ENCODE peak calls at places on chromosome 22, in nine cellular contexts. U is stomach, Z is AG04450, B is WTC11, L is fibroblast of mammary gland, Y is lower lobe of right lung, G is kidney, N is BE2C, H is neural crest cell. W is an unnamed sample.

GRCh38 chr22:49108636-49109315 is 718.9 kb downstream of the BRD1 start:
- DNase-seq in L (no peak), Y (no peak), U (no peak), Z (no peak), B (no peak), G (peak), N (no peak), H (no peak), W (no peak)

GRCh38 chr22:20235453-20235991 is 32.6 kb downstream of the RTN4R start:
- DNase-seq in N (no peak), Y (no peak), B (no peak), Z (no peak), L (no peak), U (no peak), G (no peak), H (no peak), W (no peak)

GRCh38 chr22:37032535-37033460 is 13.3 kb downstream of the MPST start:
- DNase-seq in G (peak), H (no peak), B (no peak), Z (no peak), L (peak), U (peak), N (no peak), Y (peak), W (no peak)

GRCh38 chr22:27347951-27348350 is 453.6 kb downstream of the MN1 start:
- DNase-seq in G (no peak), H (no peak), L (no peak), Z (no peak), N (no peak), B (no peak), U (no peak), Y (no peak), W (no peak)

GRCh38 chr22:37267128-37267587 is 15.2 kb upstream of the CYTH4 start:
- DNase-seq in H (peak), U (peak), Z (no peak), B (peak), N (peak), G (no peak), L (no peak), Y (peak), W (peak)

GRCh38 chr22:30208631-30209603 is 37.6 kb downstream of the LIF start:
- DNase-seq in B (no peak), Z (peak), U (peak), G (peak), H (no peak), N (peak), Y (no peak), L (peak), W (no peak)

GRCh38 chr22:47030143-47030641 is 267.7 kb downstream of the TBC1D22A start:
- DNase-seq in U (no peak), B (no peak), G (no peak), Z (no peak), L (peak), H (no peak), N (no peak), Y (no peak), W (no peak)

GRCh38 chr22:37082251-37082650 is 27.3 kb downstream of the TMPRSS6 start:
- DNase-seq in U (no peak), Y (no peak), G (no peak), B (no peak), N (no peak), L (no peak), Z (no peak), H (no peak), W (no peak)

GRCh38 chr22:44525872-44526271 is 27.8 kb upstream of the RTL6 start:
- DNase-seq in H (no peak), U (no peak), Z (no peak), B (no peak), L (no peak), Y (no peak), G (no peak), N (no peak), W (no peak)

GRCh38 chr22:42376721-42377177 is 55.5 kb downstream of the NFAM1 start:
- DNase-seq in N (peak), Y (peak), G (peak), B (peak), Z (no peak), L (peak), H (peak), U (peak), W (peak)

GRCh38 chr22:25749420-25750169 is 7.6 kb downstream of the MYO18B start:
- DNase-seq in Z (no peak), N (no peak), B (no peak), H (no peak), G (no peak), L (no peak), Y (no peak), U (no peak), W (no peak)

GRCh38 chr22:20126284-20127029 is 5.1 kb upstream of the ZDHHC8 start:
- DNase-seq in N (peak), Y (no peak), H (no peak), L (no peak), G (no peak), B (no peak), Z (no peak), U (no peak), W (no peak)

GRCh38 chr22:46355369-46355995 is 20.0 kb downstream of the TRMU start:
- DNase-seq in L (peak), U (peak), Y (peak), H (peak), N (peak), G (peak), Z (peak), B (peak), W (peak)

GRCh38 chr22:42630901-42631602 is 9.3 kb downstream of the ATP5MGL start:
- DNase-seq in B (no peak), Z (no peak), N (no peak), L (no peak), G (no peak), U (no peak), H (no peak), Y (no peak), W (no peak)

GRCh38 chr22:19970479-19971275 is 29.1 kb upstream of the TXNRD2 start:
- DNase-seq in N (peak), B (peak), Y (peak), L (peak), Z (no peak), H (peak), G (no peak), U (peak), W (peak)

GRCh38 chr22:48426466-48427380 is 1401.0 kb downstream of the BRD1 start:
- DNase-seq in Z (no peak), Y (no peak), N (no peak), U (no peak), H (no peak), B (no peak), G (no peak), L (no peak), W (no peak)

GRCh38 chr22:46446799-46447198 is 90.6 kb downstream of the CELSR1 start:
- DNase-seq in B (no peak), H (no peak), N (peak), Y (no peak), G (no peak), U (no peak), L (peak), Z (no peak), W (no peak)

GRCh38 chr22:26360169-26360885 is 68.7 kb upstream of the ASPHD2 start:
- DNase-seq in G (no peak), Z (peak), B (peak), H (peak), L (peak), U (peak), Y (peak), N (peak), W (peak)

GRCh38 chr22:43891360-43892182 is at the start of gene PNPLA5:
- DNase-seq in Y (no peak), L (peak), G (peak), H (no peak), B (peak), N (no peak), U (no peak), Z (no peak), W (peak)

GRCh38 chr22:37088108-37088605 is 21.4 kb downstream of the TMPRSS6 start:
- DNase-seq in Z (no peak), H (no peak), Y (no peak), L (peak), U (no peak), B (no peak), G (no peak), N (no peak), W (no peak)

GRCh38 chr22:44023404-44024287 is 456 bp upstream of the PARVB start:
- DNase-seq in G (peak), H (peak), Y (peak), Z (no peak), L (peak), U (peak), N (peak), B (peak), W (peak)

GRCh38 chr22:45511847-45512261 is 9.2 kb downstream of the FBLN1 start:
- DNase-seq in Y (no peak), H (no peak), L (peak), Z (peak), B (no peak), U (peak), N (no peak), G (peak), W (peak)

GRCh38 chr22:42688241-42688913 is 32.3 kb downstream of the A4GALT start:
- DNase-seq in L (peak), H (peak), Z (peak), U (peak), B (peak), Y (peak), G (peak), N (peak), W (peak)

GRCh38 chr22:41530612-41531421 is 13.5 kb downstream of the POLR3H start:
- DNase-seq in N (no peak), U (no peak), Z (no peak), G (no peak), Y (no peak), L (no peak), B (no peak), H (no peak), W (no peak)

GRCh38 chr22:40626826-40627225 is 9.7 kb downstream of the MRTFA start:
- DNase-seq in Z (no peak), B (no peak), G (no peak), Y (no peak), L (no peak), N (no peak), U (no peak), H (no peak), W (no peak)

GRCh38 chr22:19178659-19179471 is at the start of gene SLC25A1:
- DNase-seq in G (peak), N (peak), H (peak), Y (peak), U (peak), B (peak), L (peak), Z (peak), W (peak)

GRCh38 chr22:43955883-43956286 is 643 bp downstream of the SAMM50 start:
- DNase-seq in Z (no peak), N (no peak), G (no peak), B (no peak), H (no peak), U (no peak), L (peak), Y (no peak), W (no peak)

GRCh38 chr22:44441401-44442185 is 56.4 kb downstream of the RTL6 start:
- DNase-seq in Y (no peak), B (no peak), Z (no peak), G (peak), U (no peak), N (no peak), H (no peak), L (no peak), W (no peak)

GRCh38 chr22:31230871-31231621 is 18.9 kb downstream of the LIMK2 start:
- DNase-seq in N (peak), G (no peak), Y (no peak), L (peak), U (peak), Z (peak), H (no peak), B (no peak), W (peak)

GRCh38 chr22:19446603-19447387 is 716 bp downstream of the C22orf39 start:
- DNase-seq in B (no peak), L (peak), H (peak), Y (no peak), Z (no peak), G (no peak), U (no peak), N (no peak), W (no peak)

GRCh38 chr22:48832592-48832991 is 995.1 kb downstream of the BRD1 start:
- DNase-seq in N (no peak), H (no peak), Z (no peak), B (no peak), Y (no peak), U (no peak), G (no peak), L (no peak), W (no peak)

GRCh38 chr22:40044870-40045834 is 50.4 kb downstream of the FAM83F start:
- DNase-seq in N (peak), Z (no peak), H (no peak), B (peak), L (peak), G (peak), Y (peak), U (peak), W (peak)

GRCh38 chr22:18078329-18079041 is 695 bp downstream of the PEX26 start:
- DNase-seq in L (peak), Z (no peak), G (peak), U (peak), B (peak), N (peak), H (no peak), Y (peak), W (peak)
- TF ChIP-seq CTCF in L (no peak), Z (peak), G (no peak), U (no peak), B (no peak), N (no peak), H (peak), Y (no peak), W (no peak)

GRCh38 chr22:34057726-34058125 is 137.4 kb upstream of the LARGE1 start:
- DNase-seq in U (no peak), B (no peak), G (no peak), Y (no peak), L (no peak), Z (no peak), N (no peak), H (no peak), W (no peak)

DNA sequence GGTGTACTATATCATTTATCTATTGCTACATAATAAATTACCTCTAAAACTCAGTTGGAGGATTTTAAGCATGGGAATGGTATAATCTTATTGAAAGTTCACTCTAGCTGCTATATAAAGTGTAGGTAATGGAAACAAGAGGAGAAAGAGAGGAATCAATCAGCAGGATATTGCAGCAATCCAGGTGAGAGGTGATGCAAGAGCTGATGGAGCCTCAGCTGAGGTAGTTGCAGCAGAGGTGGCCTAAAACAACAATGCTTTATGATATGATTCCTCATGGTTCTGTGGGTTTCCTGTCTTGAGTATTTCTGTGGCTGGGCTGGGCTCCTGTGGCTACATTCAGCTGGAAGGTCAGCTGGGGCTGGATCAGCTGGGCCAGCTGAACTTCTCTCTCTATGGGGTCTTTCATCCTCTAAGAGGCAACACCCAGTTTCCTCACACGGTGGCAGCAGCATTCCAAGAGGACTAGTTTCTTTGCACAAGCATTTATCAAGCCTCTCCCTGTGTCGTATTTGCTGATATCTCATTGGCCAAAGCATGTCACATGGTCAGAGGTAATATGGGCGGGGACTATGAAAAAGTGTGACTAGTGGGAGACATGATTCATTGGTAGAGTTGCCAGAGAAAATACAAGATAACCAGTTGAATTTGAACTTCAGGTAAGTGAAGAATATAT is 135.4 kb upstream of the LARGE1 start:
- DNase-seq in B (peak), G (no peak), Z (no peak), Y (no peak), L (no peak), H (peak), U (peak), N (peak), W (peak)
- TF ChIP-seq CTCF in B (no peak), G (no peak), Z (no peak), Y (no peak), L (no peak), H (peak), U (peak), N (no peak), W (peak)

GRCh38 chr22:23376256-23376655 is 195.9 kb downstream of the BCR start:
- DNase-seq in B (peak), Z (no peak), H (no peak), L (peak), Y (no peak), N (peak), G (no peak), U (no peak), W (no peak)
- TF ChIP-seq CTCF in B (no peak), Z (peak), H (peak), L (peak), Y (no peak), N (peak), G (peak), U (no peak), W (no peak)

GRCh38 chr22:35893698-35894097 is 134.9 kb downstream of the RBFOX2 start:
- DNase-seq in Z (no peak), L (peak), Y (no peak), B (no peak), N (no peak), H (no peak), U (no peak), G (no peak), W (no peak)

GRCh38 chr22:35894937-35895708 is 133.5 kb downstream of the RBFOX2 start:
- DNase-seq in Z (peak), B (no peak), G (no peak), L (peak), N (no peak), U (no peak), Y (no peak), H (no peak), W (no peak)

GRCh38 chr22:35892192-35892591 is 136.4 kb downstream of the RBFOX2 start:
- DNase-seq in G (no peak), Z (peak), U (no peak), Y (no peak), L (peak), B (no peak), H (no peak), N (no peak), W (no peak)

GRCh38 chr22:35896306-35896705 is 132.3 kb downstream of the RBFOX2 start:
- DNase-seq in N (no peak), B (no peak), L (no peak), U (no peak), Z (no peak), H (no peak), G (no peak), Y (no peak), W (no peak)

DNA sequence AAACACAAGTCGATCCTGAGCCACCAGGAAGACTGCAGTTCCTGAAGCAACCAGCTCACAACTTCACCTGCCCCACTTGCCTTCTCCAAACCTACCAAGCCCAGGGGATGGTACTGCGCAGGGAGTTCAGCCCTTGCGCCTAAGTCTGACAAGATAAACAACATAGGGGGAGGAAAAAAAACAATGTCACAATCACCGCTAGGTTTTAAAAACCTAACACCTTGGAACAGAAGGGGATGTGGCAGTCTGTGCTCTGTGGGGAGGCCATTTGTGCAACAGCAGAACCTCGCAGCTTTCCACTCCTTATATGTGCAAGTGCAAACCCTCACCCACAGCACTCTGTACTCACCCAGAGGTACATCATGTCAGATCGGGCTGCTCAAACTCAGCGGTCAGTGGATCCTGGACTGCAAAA is 134.2 kb downstream of the RBFOX2 start:
- DNase-seq in U (no peak), B (no peak), Z (no peak), H (no peak), Y (no peak), L (no peak), G (no peak), N (no peak), W (no peak)
- TF ChIP-seq CTCF in U (peak), B (no peak), Z (no peak), H (no peak), Y (no peak), L (no peak), G (no peak), N (no peak), W (no peak)

GRCh38 chr22:21611210-21611977 is 18.4 kb downstream of the YDJC start:
- DNase-seq in G (no peak), L (no peak), Z (no peak), H (no peak), B (no peak), Y (no peak), U (no peak), N (no peak), W (no peak)
- TF ChIP-seq CTCF in G (no peak), L (no peak), Z (no peak), H (no peak), B (no peak), Y (no peak), U (no peak), N (no peak), W (no peak)

GRCh38 chr22:22030493-22031182 is 48.1 kb upstream of the TOP3B start:
- DNase-seq in L (no peak), Z (no peak), G (no peak), U (no peak), N (peak), B (peak), Y (no peak), H (no peak), W (peak)
- TF ChIP-seq CTCF in L (peak), Z (peak), G (no peak), U (no peak), N (peak), B (no peak), Y (no peak), H (peak), W (peak)

DNA sequence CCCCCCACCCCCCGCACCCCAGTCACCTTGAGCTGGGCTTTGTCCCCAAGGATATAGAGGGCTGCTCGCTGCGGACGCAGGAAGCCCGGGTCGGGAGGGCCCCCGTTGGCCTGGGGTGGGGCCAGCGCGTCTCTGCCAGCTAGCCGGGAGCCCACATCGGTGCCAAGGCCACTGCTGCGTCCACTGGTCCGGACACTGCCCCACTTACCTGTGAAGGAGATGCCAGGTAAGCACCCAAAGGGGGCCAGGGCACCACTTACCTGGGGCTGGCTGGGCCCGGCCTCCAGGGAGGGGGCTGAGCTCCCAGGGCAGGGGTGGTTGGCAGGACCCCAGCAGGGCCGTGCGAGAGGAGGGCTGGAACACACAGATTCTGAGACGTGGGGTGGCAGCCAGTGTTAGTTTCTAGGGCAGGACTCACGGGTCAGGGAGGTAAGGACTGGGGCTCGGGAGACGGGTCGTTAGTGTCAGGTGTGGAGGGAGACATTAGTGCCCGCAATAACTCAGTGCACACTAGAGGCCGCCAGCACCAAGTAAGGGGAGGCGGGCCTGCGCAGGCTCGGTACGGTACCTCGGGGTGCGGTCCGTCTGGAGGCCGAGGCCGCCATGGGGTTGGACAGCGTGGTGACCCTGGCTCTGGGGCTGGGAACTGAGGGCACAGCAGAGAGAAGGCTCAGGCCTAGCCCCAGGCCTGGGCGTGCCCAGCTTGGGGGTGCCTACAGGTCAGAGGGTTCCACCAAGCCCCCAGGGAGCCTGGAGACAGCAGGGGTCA is 18.2 kb downstream of the SBF1 start:
- DNase-seq in G (no peak), Z (no peak), B (peak), L (no peak), Y (no peak), N (no peak), H (no peak), U (no peak), W (no peak)
- TF ChIP-seq CTCF in G (no peak), Z (peak), B (no peak), L (no peak), Y (no peak), N (peak), H (peak), U (no peak), W (no peak)

W was measured in nephron progenitor cell.